ENCODE peak calls at places on chromosomes 4 and X, in eight cellular contexts. D is body of pancreas; B is glutamatergic neuron; P is mesothelial cell of epicardium; S is NCI-H774; F is immature natural killer cell; R is islet precursor cell; Z is activated naive CD4-positive, alpha-beta T cell treated with anti-CD3 and anti-CD28 coated beads, Interleukin-2, amount 10 ng/mL, durations not matched to agents 7 days and 5 days. G is an unnamed sample.

GRCh38 chr4:13171292-13172057 is 312.7 kb downstream of the RAB28 start:
- DNase-seq in D (no peak), R (no peak), P (no peak), B (no peak), Z (no peak), S (no peak), F (no peak), G (no peak)

GRCh38 chr4:28565434-28565833 is 1704.8 kb downstream of the STIM2 start:
- DNase-seq in F (no peak), S (no peak), P (no peak), D (no peak), R (no peak), Z (no peak), B (no peak), G (no peak)

GRCh38 chr4:98203406-98204235 is 57.6 kb upstream of the RAP1GDS1 start:
- DNase-seq in D (no peak), S (no peak), P (no peak), Z (no peak), R (no peak), B (no peak), F (no peak), G (no peak)

GRCh38 chrX:17030092-17030491 is 83.6 kb downstream of the REPS2 start:
- DNase-seq in Z (no peak), P (no peak), R (no peak), B (no peak), S (no peak), D (no peak), F (no peak), G (no peak)

GRCh38 chr4:14520171-14520570 is 482.1 kb upstream of the CPEB2 start:
- DNase-seq in R (no peak), S (no peak), B (no peak), D (no peak), P (no peak), Z (no peak), F (no peak), G (no peak)

GRCh38 chrX:110087485-110088356 is 84.8 kb downstream of the TMEM164 start:
- DNase-seq in B (no peak), S (no peak), R (peak), D (no peak), Z (no peak), F (no peak), P (no peak), G (no peak)

GRCh38 chr4:186981161-186981560 is 257.5 kb upstream of the FAT1 start:
- DNase-seq in F (no peak), D (no peak), B (no peak), R (no peak), S (no peak), P (no peak), Z (no peak), G (no peak)

GRCh38 chr4:161799687-161800086 is 364.1 kb downstream of the FSTL5 start:
- DNase-seq in Z (no peak), F (no peak), B (no peak), S (peak), D (no peak), R (no peak), P (no peak), G (no peak)

GRCh38 chrX:122087353-122087752 is 1039.9 kb downstream of the GLUD2 start:
- DNase-seq in D (no peak), R (no peak), F (no peak), Z (no peak), B (no peak), S (no peak), P (no peak), G (no peak)

GRCh38 chr4:156865391-156865790 is 106.2 kb downstream of the PDGFC start:
- DNase-seq in B (no peak), P (no peak), F (no peak), D (no peak), S (no peak), R (no peak), Z (no peak), G (no peak)

GRCh38 chrX:11611161-11611560 is 54.6 kb downstream of the ARHGAP6 start:
- DNase-seq in B (no peak), S (no peak), Z (no peak), R (no peak), D (no peak), F (no peak), P (no peak), G (no peak)

GRCh38 chr4:1409806-1410425 is 3.7 kb upstream of the NKX1-1 start:
- DNase-seq in P (peak), R (no peak), S (no peak), D (no peak), Z (no peak), B (peak), F (no peak), G (peak)

GRCh38 chr4:107774681-107775080 is 50.1 kb upstream of the SGMS2 start:
- DNase-seq in F (no peak), Z (no peak), S (no peak), R (no peak), B (no peak), D (no peak), P (no peak), G (no peak)

GRCh38 chr4:147318581-147318980 is 162.3 kb upstream of the EDNRA start:
- DNase-seq in D (no peak), B (no peak), R (no peak), P (no peak), S (no peak), F (no peak), Z (no peak), G (no peak)

GRCh38 chrX:32530802-32531403 is 680.4 kb downstream of the DMD start:
- DNase-seq in F (no peak), B (no peak), S (peak), D (peak), P (no peak), R (no peak), Z (peak), G (no peak)

GRCh38 chr4:31983246-31983645 is 1263.1 kb downstream of the PCDH7 start:
- DNase-seq in P (no peak), D (no peak), F (no peak), B (no peak), R (no peak), S (no peak), Z (no peak), G (no peak)

GRCh38 chr4:107688421-107688820 is 31.6 kb downstream of the PAPSS1 start:
- DNase-seq in R (no peak), P (no peak), Z (no peak), B (no peak), F (no peak), D (no peak), S (no peak), G (no peak)

GRCh38 chr4:154389142-154389541 is 102.5 kb downstream of the DCHS2 start:
- DNase-seq in F (no peak), B (no peak), S (no peak), R (no peak), Z (no peak), P (no peak), D (no peak), G (no peak)

GRCh38 chrX:71163010-71163409 is 18.4 kb downstream of the NLGN3 start:
- DNase-seq in B (no peak), Z (no peak), S (no peak), P (no peak), D (no peak), R (no peak), F (no peak), G (no peak)

GRCh38 chrX:122115604-122116003 is 1068.2 kb downstream of the GLUD2 start:
- DNase-seq in R (no peak), F (no peak), P (no peak), Z (no peak), D (no peak), S (no peak), B (no peak), G (no peak)

GRCh38 chrX:22351966-22352365 is 79.3 kb downstream of the CBLL2 start:
- DNase-seq in Z (no peak), F (no peak), S (no peak), P (no peak), R (no peak), B (no peak), D (no peak), G (no peak)

GRCh38 chr4:55447826-55448225 is 52.1 kb downstream of the TMEM165 start:
- DNase-seq in S (no peak), P (no peak), B (no peak), Z (no peak), D (no peak), F (no peak), R (no peak), G (no peak)

GRCh38 chrX:130120321-130120731 is 10.0 kb upstream of the ELF4 start:
- DNase-seq in R (peak), D (no peak), B (no peak), P (no peak), F (no peak), S (no peak), Z (no peak), G (no peak)

GRCh38 chr4:73341454-73341853 is 62.6 kb upstream of the ALB start:
- DNase-seq in D (peak), P (no peak), B (peak), Z (peak), F (no peak), R (peak), S (peak), G (peak)

GRCh38 chr4:22416403-22416802 is 99.5 kb downstream of the ADGRA3 start:
- DNase-seq in D (no peak), P (no peak), B (no peak), R (no peak), F (no peak), S (no peak), Z (no peak), G (no peak)

GRCh38 chrX:28920141-28920540 is 332.9 kb downstream of the IL1RAPL1 start:
- DNase-seq in B (no peak), D (no peak), S (no peak), P (no peak), Z (no peak), R (no peak), F (no peak), G (no peak)